ENCODE peak calls at places on chromosomes 5 and 9, in seven cellular contexts. X is adrenal gland; D is stomach; J is CD8-positive, alpha-beta T cell; P is lung; O is uterus; T is OCI-LY7. Q is an unnamed sample.

GRCh38 chr9:112380102-112380581 is at the start of gene HSDL2:
- DNase-seq in X (no peak), D (peak; percentile 52), J (no peak), P (no peak), O (peak; percentile 58), T (peak; percentile 33), Q (no peak)

GRCh38 chr5:102531506-102531905 is 32.7 kb upstream of the SLCO6A1 start:
- DNase-seq in X (no peak), D (no peak), J (no peak), P (no peak), O (no peak), T (no peak), Q (no peak)

GRCh38 chr5:145925803-145926202 is 10.6 kb upstream of the SH3RF2 start:
- DNase-seq in X (no peak), D (no peak), J (no peak), P (no peak), O (no peak), T (no peak), Q (no peak)

GRCh38 chr9:114501786-114502682 is 3.2 kb downstream of the WHRN start:
- DNase-seq in X (no peak), D (no peak), J (no peak), P (no peak), O (no peak), T (no peak), Q (peak; percentile 20)

GRCh38 chr5:172478256-172478655 is 23.9 kb upstream of the SH3PXD2B start:
- DNase-seq in X (no peak), D (no peak), J (no peak), P (no peak), O (no peak), T (no peak), Q (no peak)

GRCh38 chr5:157918811-157919742 is 60.1 kb upstream of the CLINT1 start:
- DNase-seq in X (no peak), D (peak; percentile 33), J (no peak), P (peak; percentile 63), O (no peak), T (peak; percentile 62), Q (no peak)

GRCh38 chr9:137028281-137029057 is 432 bp upstream of the ABCA2 start:
- DNase-seq in X (peak; percentile 74), D (peak; percentile 78), J (peak; percentile 62), P (no peak), O (no peak), T (peak; percentile 68), Q (peak; percentile 72)

GRCh38 chr9:33155393-33155792 is 11.7 kb downstream of the B4GALT1 start:
- DNase-seq in X (peak; percentile 9), D (no peak), J (no peak), P (no peak), O (no peak), T (no peak), Q (no peak)

GRCh38 chr5:1343931-1344901 is 683 bp downstream of the CLPTM1L start:
- DNase-seq in X (no peak), D (no peak), J (no peak), P (no peak), O (no peak), T (peak; percentile 42), Q (no peak)

GRCh38 chr5:93886917-93887361 is 145.5 kb upstream of the POU5F2 start:
- DNase-seq in X (peak; percentile 18), D (no peak), J (no peak), P (no peak), O (no peak), T (no peak), Q (no peak)

GRCh38 chr5:6228257-6229250 is 149.8 kb downstream of the MED10 start:
- DNase-seq in X (no peak), D (no peak), J (no peak), P (no peak), O (no peak), T (peak; percentile 37), Q (no peak)

GRCh38 chr9:137454145-137454505 is 5.0 kb downstream of the NSMF start:
- DNase-seq in X (peak; percentile 74), D (peak; percentile 66), J (no peak), P (peak; percentile 70), O (peak; percentile 77), T (peak; percentile 73), Q (no peak)

GRCh38 chr9:105651806-105652205 is 10.5 kb upstream of the TAL2 start:
- DNase-seq in X (no peak), D (no peak), J (no peak), P (no peak), O (no peak), T (no peak), Q (no peak)

GRCh38 chr9:128657344-128657704 is 677 bp upstream of the DYNC2I2 start:
- DNase-seq in X (no peak), D (no peak), J (no peak), P (no peak), O (no peak), T (no peak), Q (no peak)

GRCh38 chr9:131707677-131708612 is 31.9 kb downstream of the RAPGEF1 start:
- DNase-seq in X (peak; percentile 82), D (peak; percentile 56), J (no peak), P (no peak), O (no peak), T (peak; percentile 40), Q (no peak)

GRCh38 chr5:91311168-91311696 is 71.9 kb downstream of the ARRDC3 start:
- DNase-seq in X (no peak), D (no peak), J (no peak), P (no peak), O (no peak), T (peak; percentile 48), Q (no peak)

GRCh38 chr5:91312698-91313097 is 70.4 kb downstream of the ARRDC3 start:
- DNase-seq in X (no peak), D (no peak), J (no peak), P (no peak), O (no peak), T (no peak), Q (no peak)

GRCh38 chr5:91306497-91306896 is 76.6 kb downstream of the ARRDC3 start:
- DNase-seq in X (no peak), D (no peak), J (no peak), P (no peak), O (no peak), T (no peak), Q (no peak)

GRCh38 chr5:91307023-91307422 is 76.1 kb downstream of the ARRDC3 start:
- DNase-seq in X (no peak), D (no peak), J (no peak), P (no peak), O (peak; percentile 69), T (no peak), Q (no peak)

DNA sequence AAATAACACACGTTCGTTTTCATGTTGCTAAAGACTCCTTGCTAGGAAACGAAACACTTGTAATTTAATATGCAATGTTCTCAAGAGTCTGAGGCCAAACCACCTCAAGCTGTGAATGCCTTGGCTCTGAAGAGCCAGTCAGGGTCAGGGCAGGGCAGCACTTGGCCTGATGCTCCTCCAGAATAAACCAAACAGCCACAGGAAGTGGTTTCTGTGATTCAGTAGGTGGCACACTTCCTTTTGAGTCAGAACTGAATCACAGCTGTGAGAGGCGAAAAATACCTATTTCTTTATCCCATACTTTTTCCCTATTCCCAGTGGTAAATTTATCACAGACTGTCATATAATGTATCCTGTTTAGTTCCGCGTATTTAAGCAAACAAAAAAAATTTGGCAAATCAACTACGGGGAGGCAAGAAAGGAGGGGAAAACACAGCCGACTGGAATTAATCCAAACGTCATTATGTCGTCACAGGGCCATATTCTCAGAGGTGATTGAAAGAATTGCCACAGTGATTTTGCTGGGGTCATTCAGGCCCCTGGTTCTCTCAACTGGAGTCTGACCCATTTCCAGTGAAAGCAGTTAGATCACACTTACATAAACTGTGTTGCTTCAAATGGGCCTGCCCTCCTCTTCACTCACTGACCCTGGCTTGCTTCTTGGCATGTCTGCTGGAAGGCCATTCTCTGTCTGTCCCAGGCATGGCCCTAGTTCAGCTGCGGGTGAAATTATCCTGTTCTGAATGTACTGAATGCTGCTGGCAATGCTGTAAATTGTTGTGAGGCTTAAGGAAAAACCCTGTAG is 71.2 kb downstream of the ARRDC3 start:
- DNase-seq in X (peak; percentile 69), D (peak; percentile 50), J (peak; percentile 53), P (peak; percentile 87), O (peak; percentile 68), T (peak; percentile 82), Q (peak; percentile 78)
- TF ChIP-seq CTCF in X (no peak), D (no peak), J (no peak), P (no peak), O (no peak), T (peak; percentile 59), Q (no peak)

DNA sequence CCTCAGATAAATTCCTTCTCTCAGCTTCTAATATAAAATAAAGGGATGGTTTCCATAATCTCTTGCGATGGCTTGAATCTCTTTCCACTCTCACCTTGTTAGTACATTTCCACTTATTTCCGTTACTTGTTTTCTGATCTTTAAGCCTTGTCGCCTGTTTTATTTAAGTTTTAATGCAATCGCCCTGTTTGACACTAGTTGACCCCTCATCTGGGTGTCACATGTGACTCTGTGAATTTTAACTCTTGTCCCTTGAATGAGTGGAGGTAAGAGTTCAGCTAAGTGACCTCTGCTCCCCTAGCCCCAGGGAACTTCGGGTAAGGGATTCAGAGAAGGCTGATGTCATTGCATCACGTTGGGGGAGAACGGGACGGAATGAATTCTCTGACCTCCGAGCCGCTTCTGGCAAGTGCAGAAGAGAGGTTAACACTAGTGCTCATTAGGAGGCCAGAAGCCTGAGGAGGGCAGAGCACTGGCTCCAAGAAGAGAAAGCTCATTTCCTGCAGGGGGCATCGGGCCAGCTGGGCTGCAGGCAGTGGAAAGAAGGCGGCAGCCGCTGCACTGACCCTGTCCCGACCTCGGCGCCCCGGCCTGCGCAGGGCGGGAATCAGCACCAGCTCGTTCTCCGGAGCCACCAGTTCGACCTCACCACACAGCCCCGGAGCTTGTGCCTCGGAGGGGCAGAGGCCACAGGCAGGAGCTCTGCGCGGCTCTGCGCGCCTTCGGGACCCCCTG is 569 bp downstream of the HINT2 start:
- DNase-seq in X (peak; percentile 69), D (peak; percentile 74), J (peak; percentile 21), P (peak; percentile 64), O (peak; percentile 73), T (peak; percentile 75), Q (peak; percentile 48)
- H3K4me1 ChIP-seq in X (peaks cover 30% of the 10 kb centered on the region), D (peaks cover 37% of the 10 kb centered on the region), J (peaks cover 31% of the 10 kb centered on the region), P (peaks cover 9% of the 10 kb centered on the region), O (peaks cover 6% of the 10 kb centered on the region), T (peaks cover 29% of the 10 kb centered on the region), Q (peaks cover 8% of the 10 kb centered on the region)

DNA sequence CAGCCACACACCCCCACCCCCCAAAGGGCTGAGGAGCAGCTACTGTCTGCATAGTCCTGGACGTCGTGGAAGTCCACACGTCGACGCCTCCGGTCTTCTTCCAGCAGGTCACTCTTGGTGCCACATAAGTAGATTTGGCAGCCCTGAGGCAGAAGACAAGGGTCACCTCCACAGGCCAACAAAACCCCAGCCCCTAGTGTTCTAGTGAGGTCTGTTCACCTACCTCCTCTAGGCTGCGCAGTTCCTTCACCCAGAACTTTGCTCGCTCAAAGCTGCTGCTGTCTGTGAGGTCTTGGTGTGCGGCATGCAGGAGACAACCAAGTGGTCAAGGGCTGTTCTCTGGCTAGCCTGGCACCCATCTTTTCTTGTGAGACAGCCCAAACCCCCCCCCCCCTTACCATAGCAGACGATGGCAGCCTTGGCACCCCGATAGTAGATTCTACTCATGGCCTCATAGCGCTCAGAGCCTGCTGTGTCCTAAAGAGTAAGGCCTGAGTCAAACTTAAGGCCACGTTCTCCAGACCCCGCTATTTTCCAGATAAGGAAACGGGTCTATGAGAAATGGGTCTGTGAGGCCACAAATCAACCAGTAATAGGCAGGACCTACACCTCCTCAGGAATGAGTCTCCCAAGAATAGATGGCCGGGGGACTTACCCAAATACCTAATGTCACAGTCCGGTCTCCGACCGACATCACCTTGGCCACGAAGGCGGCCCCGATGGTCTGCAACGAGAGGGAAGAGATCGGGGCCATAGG is 987 bp downstream of the RAB24 start:
- DNase-seq in X (no peak), D (no peak), J (no peak), P (no peak), O (no peak), T (peak; percentile 75), Q (no peak)
- TF ChIP-seq CTCF in X (no peak), D (no peak), J (no peak), P (no peak), O (no peak), T (peak; percentile 70), Q (no peak)

GRCh38 chr9:29021632-29022031 is 1448.4 kb upstream of the C9orf72 start:
- DNase-seq in X (no peak), D (no peak), J (no peak), P (no peak), O (no peak), T (no peak), Q (no peak)
- H3K4me1 ChIP-seq in X (no peaks in the 10 kb centered on the region), D (no peaks in the 10 kb centered on the region), J (no peaks in the 10 kb centered on the region), P (no peaks in the 10 kb centered on the region), O (no peaks in the 10 kb centered on the region), T (no peaks in the 10 kb centered on the region), Q (no peaks in the 10 kb centered on the region)

Q was measured in PC-9.